ENCODE peak calls at places on chromosomes 12 and 14, in six cellular contexts. F is neuronal stem cell, T is mesenchymal stem cell, M is mesendoderm, O is H9, H is H1. X is an unnamed sample.

GRCh38 chr14:105026789-105027563 is 6.1 kb upstream of the CDCA4 start:
- DNase-seq in O (no peak), F (no peak), M (no peak), H (no peak), T (no peak), X (peak)

GRCh38 chr12:51827925-51828818 is 20.3 kb downstream of the FIGNL2 start:
- DNase-seq in F (no peak), H (no peak), M (peak), O (no peak), T (no peak), X (peak)

GRCh38 chr14:64826845-64827244 is 52.9 kb downstream of the SPTB start:
- DNase-seq in H (no peak), M (no peak), F (no peak), T (no peak), O (no peak), X (no peak)

GRCh38 chr12:77746108-77746507 is 84.6 kb upstream of the NAV3 start:
- DNase-seq in F (no peak), M (no peak), T (peak), O (no peak), H (no peak), X (peak)

GRCh38 chr12:117292688-117293087 is 68.7 kb downstream of the NOS1 start:
- DNase-seq in T (no peak), H (no peak), F (no peak), O (no peak), M (no peak), X (no peak)

GRCh38 chr12:113222730-113223531 is 1.7 kb downstream of the TPCN1 start:
- DNase-seq in T (peak), F (no peak), M (no peak), H (no peak), O (no peak), X (peak)

GRCh38 chr14:21048638-21049037 is 6.5 kb downstream of the RNASE7 start:
- DNase-seq in F (no peak), O (no peak), H (no peak), M (no peak), T (no peak), X (no peak)

GRCh38 chr12:22234561-22234960 is 99.9 kb downstream of the ST8SIA1 start:
- DNase-seq in M (no peak), T (no peak), H (no peak), F (no peak), O (no peak), X (peak)

GRCh38 chr12:42892702-42893101 is 303.2 kb upstream of the PRICKLE1 start:
- DNase-seq in M (no peak), O (no peak), H (no peak), F (no peak), T (no peak), X (no peak)

GRCh38 chr14:78633747-78634146 is 463.6 kb downstream of the NRXN3 start:
- DNase-seq in F (peak), T (no peak), H (no peak), O (peak), M (peak), X (no peak)

GRCh38 chr14:54627718-54628345 is 60.9 kb downstream of the SAMD4A start:
- DNase-seq in O (no peak), M (peak), F (no peak), H (no peak), T (peak), X (peak)

GRCh38 chr12:132456944-132457495 is 32.9 kb upstream of the FBRSL1 start:
- DNase-seq in F (no peak), O (no peak), M (peak), T (no peak), H (no peak), X (no peak)

GRCh38 chr12:49358548-49359141 is 8.6 kb upstream of the SPATS2 start:
- DNase-seq in O (peak), H (no peak), T (peak), F (peak), M (peak), X (peak)

GRCh38 chr12:123364532-123365140 is at the start of gene SBNO1:
- DNase-seq in M (peak), F (peak), T (peak), H (peak), O (peak), X (peak)

GRCh38 chr14:69501362-69501964 is 16.9 kb downstream of the PLEKHD1 start:
- DNase-seq in H (no peak), F (no peak), T (no peak), M (no peak), O (no peak), X (peak)

GRCh38 chr14:104651876-104652260 is 37.5 kb upstream of the INF2 start:
- DNase-seq in T (no peak), M (no peak), O (peak), H (no peak), F (no peak), X (no peak)

GRCh38 chr12:104137175-104137901 is 672 bp downstream of the NFYB start:
- DNase-seq in O (peak), F (peak), T (peak), M (peak), H (no peak), X (peak)

GRCh38 chr14:68711551-68712437 is 81.1 kb downstream of the ZFP36L1 start:
- DNase-seq in F (no peak), T (no peak), H (no peak), M (no peak), O (peak), X (no peak)

GRCh38 chr14:23364604-23365352 is at the start of gene EFS:
- DNase-seq in M (peak), H (no peak), F (peak), O (peak), T (peak), X (peak)

GRCh38 chr14:57533214-57533613 is 39.6 kb upstream of the CCDC198 start:
- DNase-seq in T (peak), H (no peak), O (no peak), M (peak), F (peak), X (no peak)

GRCh38 chr14:36750244-36750643 is 88.6 kb downstream of the PAX9 start:
- DNase-seq in O (no peak), T (no peak), F (no peak), H (no peak), M (no peak), X (no peak)

GRCh38 chr14:69997849-69998248 is 118.6 kb downstream of the SMOC1 start:
- DNase-seq in F (no peak), M (no peak), O (no peak), H (no peak), T (peak), X (peak)

GRCh38 chr12:29769162-29769820 is 14.5 kb downstream of the TMTC1 start:
- DNase-seq in O (no peak), F (no peak), M (no peak), H (no peak), T (peak), X (peak)

GRCh38 chr12:53091756-53092155 is 5.7 kb upstream of the IGFBP6 start:
- DNase-seq in O (no peak), T (no peak), F (no peak), H (no peak), M (peak), X (no peak)

GRCh38 chr14:62179367-62180018 is 417.3 kb downstream of the SNAPC1 start:
- DNase-seq in M (peak), F (peak), H (peak), T (peak), O (peak), X (peak)

GRCh38 chr14:51395361-51395849 is 155.4 kb downstream of the TMX1 start:
- DNase-seq in F (no peak), M (peak), O (peak), H (no peak), T (peak), X (peak)

GRCh38 chr14:105411017-105411941 is 8.3 kb upstream of the MTA1 start:
- DNase-seq in H (no peak), F (no peak), T (peak), O (peak), M (no peak), X (peak)

GRCh38 chr12:16605666-16606116 is 271 bp downstream of the LMO3 start:
- DNase-seq in T (peak), O (no peak), H (no peak), M (peak), F (no peak), X (peak)

GRCh38 chr12:75479963-75480461 is 543 bp upstream of the GLIPR1 start:
- DNase-seq in M (no peak), H (no peak), T (no peak), F (no peak), O (no peak), X (peak)

GRCh38 chr14:90109858-90110257 is 48.1 kb downstream of the KCNK13 start:
- DNase-seq in M (peak), O (peak), H (peak), F (no peak), T (no peak), X (no peak)

GRCh38 chr14:55130194-55130550 is 1.1 kb downstream of the LGALS3 start:
- DNase-seq in O (peak), M (peak), T (peak), H (no peak), F (no peak), X (peak)

GRCh38 chr14:60643443-60644402 is 5.6 kb downstream of the SIX1 start:
- DNase-seq in H (no peak), O (peak), T (no peak), M (peak), F (peak), X (peak)

GRCh38 chr14:69612014-69612758 is 790 bp downstream of the SUSD6 start:
- DNase-seq in T (peak), M (peak), F (peak), O (no peak), H (no peak), X (peak)

GRCh38 chr12:116666305-116666673 is 71.6 kb downstream of the SPRING1 start:
- DNase-seq in M (no peak), H (no peak), F (no peak), O (no peak), T (no peak), X (no peak)

GRCh38 chr14:61698216-61698980 is 3.1 kb downstream of the HIF1A start:
- DNase-seq in T (no peak), M (no peak), O (no peak), H (no peak), F (no peak), X (no peak)

GRCh38 chr14:74142523-74142922 is 57.8 kb downstream of the LIN52 start:
- DNase-seq in T (no peak), H (no peak), M (no peak), F (no peak), O (no peak), X (no peak)

DNA sequence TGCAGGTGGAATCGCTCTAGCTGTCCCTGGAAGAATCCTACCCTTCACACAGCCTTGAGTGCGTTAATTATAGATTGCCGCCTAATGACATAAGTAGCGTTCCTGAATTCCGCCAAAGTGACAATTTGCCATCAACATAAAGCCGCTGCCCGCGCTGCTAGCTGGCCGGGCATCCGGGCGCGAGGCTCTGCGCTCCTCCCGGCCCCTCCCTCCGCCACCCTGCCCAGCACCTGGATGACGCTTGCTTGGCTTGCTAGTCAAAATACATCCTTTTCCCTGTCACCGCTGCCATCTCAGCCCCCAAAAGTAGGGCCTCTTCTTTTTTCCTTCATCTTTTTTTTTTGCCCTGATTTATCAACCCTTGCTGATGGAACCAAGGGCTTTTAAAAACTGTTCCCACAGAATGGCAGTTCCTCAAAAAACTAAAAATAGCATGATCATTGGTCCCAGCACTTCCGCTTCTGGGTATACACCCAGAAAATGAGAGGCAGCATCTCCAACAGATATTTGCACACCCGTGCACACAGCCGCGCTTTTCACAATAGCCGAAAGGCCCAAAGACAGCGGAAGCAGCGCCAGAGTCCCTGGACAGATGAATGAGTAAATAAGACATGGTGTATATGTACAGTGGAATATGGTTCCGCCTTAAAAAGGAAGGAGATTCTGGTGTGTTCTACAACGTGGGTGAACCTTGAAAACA is 235.3 kb downstream of the BCL11B start:
- DNase-seq in T (no peak), O (no peak), M (no peak), H (no peak), F (no peak), X (no peak)
- H4K8ac ChIP-seq in T (no peak), O (no peak), M (no peak), H (no peak), F (no peak), X (no peak)

GRCh38 chr14:29016050-29016900 is 249.7 kb downstream of the FOXG1 start:
- DNase-seq in F (peak), M (peak), H (peak), O (peak), T (peak), X (peak)
- H2BK15ac ChIP-seq in F (no peak), M (no peak), H (no peak), O (no peak), T (no peak), X (no peak)

DNA sequence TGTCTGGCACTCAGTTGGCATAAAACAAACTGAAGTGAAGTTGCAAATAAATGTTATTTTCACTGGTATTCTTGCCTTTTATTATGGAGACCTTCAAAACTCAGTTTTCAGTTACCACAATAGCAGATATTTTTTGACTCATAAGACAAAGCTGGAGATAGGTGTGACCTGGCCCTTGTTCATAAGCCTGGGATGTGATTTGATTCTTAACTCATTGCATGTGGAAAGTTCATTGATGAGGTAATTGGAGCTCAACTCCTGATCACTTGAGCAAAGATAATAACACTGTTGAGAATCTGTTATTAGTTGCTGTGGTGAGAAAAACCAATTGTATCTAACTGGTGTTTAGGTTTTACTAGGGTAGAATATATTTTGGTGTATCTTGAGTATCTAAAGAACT is 105.1 kb downstream of the AEBP2 start:
- DNase-seq in M (no peak), H (no peak), F (no peak), T (no peak), O (no peak), X (no peak)
- H4K8ac ChIP-seq in M (no peak), H (no peak), F (no peak), T (no peak), O (no peak), X (no peak)

GRCh38 chr12:101485015-101485414 is 9.9 kb downstream of the SPIC start:
- DNase-seq in T (no peak), O (no peak), H (no peak), F (no peak), M (no peak), X (no peak)
- H2BK15ac ChIP-seq in T (no peak), O (no peak), H (no peak), F (no peak), M (no peak), X (no peak)